ENCODE peak calls at places on chromosomes 2 and 18, in five cellular contexts. B is B cell, H is HFFc6, E is lower lobe of right lung, R is Ammon's horn. Z is an unnamed sample.
A peak's percentile ranks its signal among the peaks of the same experiment; 100 is the strongest.

GRCh38 chr2:68627615-68628014 is 15.8 kb upstream of the PROKR1 start:
- DNase-seq in H (no peak), B (no peak), R (no peak), E (no peak), Z (no peak)

GRCh38 chr2:182866461-182867369 is at the start of gene FRZB:
- DNase-seq in R (peak; percentile 18), H (peak; percentile 10), B (peak; percentile 18), E (peak; percentile 46), Z (peak; percentile 69)

GRCh38 chr2:197433770-197434438 is 924 bp downstream of the SF3B1 start:
- DNase-seq in R (no peak), B (no peak), H (no peak), E (no peak), Z (no peak)

GRCh38 chr2:70833246-70833645 is 2.4 kb downstream of the CD207 start:
- DNase-seq in R (no peak), E (no peak), H (no peak), B (no peak), Z (no peak)

GRCh38 chr2:28252308-28252707 is 140.3 kb upstream of the FOSL2 start:
- DNase-seq in E (no peak), H (no peak), B (no peak), R (no peak), Z (no peak)

GRCh38 chr18:25517881-25518715 is 166.1 kb upstream of the ZNF521 start:
- DNase-seq in B (no peak), R (no peak), E (no peak), H (no peak), Z (no peak)

GRCh38 chr2:120108749-120109148 is 95.9 kb downstream of the EPB41L5 start:
- DNase-seq in E (no peak), B (no peak), H (no peak), R (no peak), Z (no peak)

GRCh38 chr2:143581134-143581533 is 451.9 kb downstream of the ARHGAP15 start:
- DNase-seq in E (no peak), B (no peak), H (no peak), R (no peak), Z (no peak)

GRCh38 chr2:75146221-75146902 is 53.0 kb downstream of the TACR1 start:
- DNase-seq in B (no peak), R (no peak), E (no peak), H (no peak), Z (no peak)

GRCh38 chr18:76058146-76058545 is 436.9 kb downstream of the ZNF516 start:
- DNase-seq in B (no peak), R (no peak), H (no peak), E (no peak), Z (no peak)

GRCh38 chr2:20186078-20186854 is 38.7 kb downstream of the SDC1 start:
- DNase-seq in H (peak; percentile 23), R (peak; percentile 70), B (no peak), E (peak; percentile 71), Z (peak; percentile 55)

GRCh38 chr2:67268806-67269205 is 128.3 kb upstream of the ETAA1 start:
- DNase-seq in E (no peak), R (no peak), H (peak; percentile 62), B (no peak), Z (no peak)

GRCh38 chr2:192123847-192124246 is 70.9 kb downstream of the TMEFF2 start:
- DNase-seq in R (peak; percentile 80), E (no peak), H (no peak), B (no peak), Z (no peak)

GRCh38 chr2:54239427-54239826 is 16.6 kb downstream of the TSPYL6 start:
- DNase-seq in R (no peak), H (peak; percentile 62), E (no peak), B (no peak), Z (peak; percentile 4)

GRCh38 chr2:75523313-75524275 is 37.1 kb downstream of the EVA1A start:
- DNase-seq in R (no peak), E (no peak), H (peak; percentile 78), B (no peak), Z (no peak)

GRCh38 chr2:225100856-225101294 is 58.6 kb upstream of the DOCK10 start:
- DNase-seq in R (no peak), H (peak; percentile 94), B (no peak), E (no peak), Z (no peak)

GRCh38 chr2:148240838-148241237 is 219.9 kb downstream of the MBD5 start:
- DNase-seq in H (no peak), B (no peak), R (no peak), E (no peak), Z (no peak)

GRCh38 chr2:62381672-62382071 is 124.3 kb downstream of the TMEM17 start:
- DNase-seq in H (no peak), E (no peak), R (no peak), B (no peak), Z (no peak)

GRCh38 chr18:67518566-67518965 is 2.0 kb upstream of the DSEL start:
- DNase-seq in B (no peak), R (no peak), H (no peak), E (no peak), Z (no peak)

GRCh38 chr2:128603411-128603924 is 284.8 kb upstream of the HS6ST1 start:
- DNase-seq in H (no peak), B (no peak), R (no peak), E (peak; percentile 50), Z (no peak)

GRCh38 chr2:191311627-191312026 is 66.4 kb downstream of the MYO1B start:
- DNase-seq in H (peak; percentile 80), E (no peak), B (no peak), R (no peak), Z (no peak)

GRCh38 chr2:134181219-134181618 is 72.7 kb upstream of the MGAT5 start:
- DNase-seq in E (no peak), H (no peak), R (no peak), B (peak; percentile 50), Z (peak; percentile 19)

GRCh38 chr2:235170536-235171510 is 219.0 kb downstream of the SH3BP4 start:
- DNase-seq in B (no peak), E (no peak), R (peak; percentile 32), H (peak; percentile 93), Z (peak; percentile 92)

GRCh38 chr2:109256921-109257320 is 127.9 kb downstream of the SH3RF3 start:
- DNase-seq in B (no peak), H (peak; percentile 4), E (no peak), R (no peak), Z (no peak)

GRCh38 chr2:173264603-173265366 is 89.9 kb upstream of the CDCA7 start:
- DNase-seq in E (peak; percentile 63), H (no peak), B (peak; percentile 69), R (peak; percentile 54), Z (no peak)